ENCODE peak calls at places on chromosomes 16 and 17, in six cellular contexts. R is upper lobe of right lung; S is RWPE1; W is fibroblast of villous mesenchyme; O is activated T-cell treated with anti-CD3 and anti-CD28 coated beads, Interleukin-2, amount 50 U/mL, for 72 hours; Z is osteocyte. D is an unnamed sample.

GRCh38 chr17:21061971-21062526 is 19.2 kb upstream of the USP22 start:
- DNase-seq in W (no peak), S (no peak), O (no peak), Z (no peak), R (no peak), D (no peak)

GRCh38 chr16:68539704-68540370 is 746 bp downstream of the ZFP90 start:
- DNase-seq in O (peak; percentile 24), W (no peak), S (peak; percentile 49), R (no peak), Z (no peak), D (no peak)

GRCh38 chr17:38911081-38911730 is 14.2 kb upstream of the LASP1NB start:
- DNase-seq in R (peak; percentile 51), S (no peak), W (no peak), O (no peak), Z (no peak), D (no peak)

GRCh38 chr16:57374067-57374534 is 1.8 kb downstream of the CX3CL1 start:
- DNase-seq in Z (no peak), W (peak; percentile 42), S (peak; percentile 60), O (peak; percentile 18), R (no peak), D (no peak)

GRCh38 chr16:1946495-1947368 is 3.7 kb upstream of the MSRB1 start:
- DNase-seq in R (no peak), S (no peak), Z (no peak), W (no peak), O (no peak), D (no peak)

GRCh38 chr17:57379237-57380054 is 123.1 kb downstream of the MSI2 start:
- DNase-seq in Z (no peak), O (no peak), R (no peak), S (no peak), W (peak; percentile 70), D (no peak)

GRCh38 chr17:34987232-34987631 is 6.9 kb downstream of the LIG3 start:
- DNase-seq in Z (no peak), W (no peak), R (no peak), S (no peak), O (no peak), D (no peak)

GRCh38 chr16:84467709-84468108 is 36.8 kb downstream of the MEAK7 start:
- DNase-seq in W (no peak), S (no peak), O (no peak), R (no peak), Z (no peak), D (no peak)

GRCh38 chr17:67378444-67379250 is 1.6 kb downstream of the PITPNC1 start:
- DNase-seq in R (peak; percentile 89), S (peak; percentile 79), W (peak; percentile 76), O (peak; percentile 88), Z (peak; percentile 93), D (no peak)

GRCh38 chr17:77501101-77501566 is 360.4 kb downstream of the SEC14L1 start:
- DNase-seq in O (no peak), S (no peak), Z (no peak), R (peak; percentile 63), W (no peak), D (no peak)

GRCh38 chr16:30602595-30603277 is 7.5 kb downstream of the ZNF689 start:
- DNase-seq in Z (no peak), R (no peak), S (no peak), O (no peak), W (peak; percentile 24), D (no peak)

GRCh38 chr17:82668024-82668630 is 19.9 kb upstream of the WDR45B start:
- DNase-seq in S (no peak), R (no peak), W (no peak), O (no peak), Z (no peak), D (no peak)

GRCh38 chr17:42798383-42799380 is at the start of the genes CNTD1 and COA3:
- DNase-seq in O (peak; percentile 87), Z (peak; percentile 94), S (peak; percentile 85), W (peak; percentile 85), R (peak; percentile 95), D (no peak)

GRCh38 chr17:44331249-44331760 is 6.7 kb upstream of the SLC25A39 start:
- DNase-seq in O (peak; percentile 82), W (peak; percentile 79), R (no peak), S (no peak), Z (no peak), D (no peak)

GRCh38 chr17:4105232-4105631 is 37.6 kb downstream of the ZZEF1 start:
- DNase-seq in R (no peak), W (no peak), Z (no peak), O (no peak), S (no peak), D (no peak)

D was measured in vagina.